ENCODE peak calls at places on chromosomes 16 and 17, in six cellular contexts. W, N, R, H, L and F are unnamed samples.

GRCh38 chr16:13153696-13154095 is 252.3 kb downstream of the SHISA9 start:
- DNase-seq in N (no peak), L (no peak), W (no peak), R (no peak), H (no peak), F (no peak)

GRCh38 chr17:74228326-74228978 is 15.1 kb downstream of the TTYH2 start:
- DNase-seq in L (no peak), W (no peak), R (no peak), H (no peak), N (no peak), F (no peak)

GRCh38 chr16:61030616-61031015 is 1005.6 kb downstream of the CDH8 start:
- DNase-seq in W (no peak), H (no peak), N (no peak), R (no peak), L (no peak), F (no peak)

GRCh38 chr17:19719365-19720209 is 3.2 kb upstream of the SLC47A2 start:
- DNase-seq in R (no peak), H (no peak), N (no peak), L (no peak), W (peak; percentile 82), F (peak; percentile 84)

GRCh38 chr17:39928868-39929651 is 1.5 kb downstream of the LRRC3C start:
- DNase-seq in W (no peak), N (no peak), L (peak; percentile 77), H (no peak), R (no peak), F (peak; percentile 88)

GRCh38 chr17:27747462-27748359 is 52.6 kb downstream of the NOS2 start:
- DNase-seq in R (no peak), N (no peak), W (no peak), L (no peak), H (no peak), F (no peak)

GRCh38 chr17:82440377-82440981 is 10.1 kb downstream of the CYBC1 start:
- DNase-seq in H (no peak), N (no peak), W (no peak), L (no peak), R (no peak), F (no peak)

GRCh38 chr16:15440852-15441251 is 6.5 kb downstream of the BMERB1 start:
- DNase-seq in W (peak; percentile 61), R (no peak), L (no peak), H (no peak), N (no peak), F (peak; percentile 55)

GRCh38 chr17:64024781-64025731 is 4.6 kb upstream of the ICAM2 start:
- DNase-seq in W (peak; percentile 67), H (no peak), R (no peak), L (no peak), N (no peak), F (no peak)

GRCh38 chr16:46638947-46639925 is 18.1 kb upstream of the SHCBP1 start:
- DNase-seq in R (no peak), H (no peak), N (no peak), W (no peak), L (no peak), F (no peak)

GRCh38 chr16:11151156-11151904 is 104.7 kb downstream of the SOCS1 start:
- DNase-seq in L (no peak), H (no peak), N (no peak), W (no peak), R (no peak), F (no peak)

GRCh38 chr16:49986351-49987124 is 38.5 kb upstream of the CNEP1R1 start:
- DNase-seq in R (no peak), H (no peak), N (no peak), W (no peak), L (no peak), F (no peak)

GRCh38 chr17:56292010-56292409 is 138.7 kb downstream of the ANKFN1 start:
- DNase-seq in N (no peak), R (no peak), W (no peak), L (peak; percentile 20), H (no peak), F (peak; percentile 76)

GRCh38 chr16:83187404-83187803 is 560.6 kb downstream of the CDH13 start:
- DNase-seq in R (no peak), H (no peak), L (peak; percentile 34), N (no peak), W (no peak), F (peak; percentile 94)

GRCh38 chr17:7852262-7852670 is 2.6 kb upstream of the TMEM88 start:
- DNase-seq in N (no peak), W (no peak), H (no peak), L (no peak), R (peak; percentile 45), F (no peak)

GRCh38 chr16:28820016-28820415 is 2.8 kb upstream of the ATXN2L start:
- DNase-seq in L (no peak), H (no peak), W (peak; percentile 85), R (no peak), N (no peak), F (no peak)

GRCh38 chr16:85612191-85612800 is 826 bp upstream of the GSE1 start:
- DNase-seq in W (peak; percentile 84), N (no peak), H (peak; percentile 87), L (peak; percentile 61), R (peak; percentile 64), F (peak; percentile 75)
- H3K27ac ChIP-seq in W (peak overlapping the region; percentile 91), N (peak overlapping the region; percentile 47), H (peak overlapping the region; percentile 95), L (peak overlapping the region; percentile 83), R (peak overlapping the region; percentile 64), F (peak overlapping the region; percentile 74)

DNA sequence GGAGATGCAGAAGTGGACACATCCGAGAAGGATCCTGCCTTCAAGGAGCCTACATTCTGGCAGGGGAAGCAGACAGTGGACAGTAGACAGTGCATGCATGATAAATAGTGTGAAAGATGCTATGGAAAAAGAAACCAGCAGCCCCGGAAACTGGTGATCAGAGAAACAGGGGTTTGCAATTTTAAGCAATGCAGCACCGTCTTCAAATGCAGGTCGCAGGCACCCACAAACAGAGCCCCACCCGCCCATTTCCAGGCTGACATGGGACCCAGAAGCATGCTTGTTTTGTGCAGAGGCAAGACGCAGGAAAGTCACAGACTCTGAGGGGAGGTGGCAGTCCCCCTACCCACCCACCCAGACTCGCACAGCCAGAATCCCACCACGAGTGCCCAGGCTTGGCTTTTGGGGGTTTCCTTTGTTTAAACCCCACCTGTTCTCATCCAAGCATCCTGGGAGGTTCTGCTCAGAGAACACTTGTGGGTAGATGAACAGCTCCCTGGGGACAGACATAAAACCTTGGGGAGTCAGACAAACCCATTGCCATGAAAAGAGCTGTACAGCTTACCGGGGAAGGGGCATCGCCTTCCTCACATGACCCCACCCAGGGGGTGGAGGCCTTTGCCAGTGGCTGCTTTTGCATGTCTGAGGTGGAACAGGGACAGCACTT is 114.3 kb downstream of the MGAT5B start:
- DNase-seq in H (no peak), R (no peak), L (no peak), N (no peak), W (no peak), F (no peak)
- H3K27ac ChIP-seq in H (no peak overlapping the region), R (no peak overlapping the region), L (no peak overlapping the region), N (no peak overlapping the region), W (peak overlapping the region; percentile 2), F (no peak overlapping the region)

GRCh38 chr17:70319516-70319915 is 150.2 kb downstream of the KCNJ2 start:
- DNase-seq in W (no peak), H (no peak), L (no peak), N (no peak), R (no peak), F (no peak)

GRCh38 chr17:70318061-70318460 is 148.7 kb downstream of the KCNJ2 start:
- DNase-seq in R (no peak), W (no peak), L (no peak), H (no peak), N (no peak), F (no peak)

GRCh38 chr17:70323269-70323668 is 153.9 kb downstream of the KCNJ2 start:
- DNase-seq in R (no peak), N (no peak), H (no peak), L (no peak), W (no peak), F (no peak)

GRCh38 chr17:70321388-70321787 is 152.1 kb downstream of the KCNJ2 start:
- DNase-seq in L (no peak), W (no peak), N (no peak), R (no peak), H (no peak), F (no peak)

DNA sequence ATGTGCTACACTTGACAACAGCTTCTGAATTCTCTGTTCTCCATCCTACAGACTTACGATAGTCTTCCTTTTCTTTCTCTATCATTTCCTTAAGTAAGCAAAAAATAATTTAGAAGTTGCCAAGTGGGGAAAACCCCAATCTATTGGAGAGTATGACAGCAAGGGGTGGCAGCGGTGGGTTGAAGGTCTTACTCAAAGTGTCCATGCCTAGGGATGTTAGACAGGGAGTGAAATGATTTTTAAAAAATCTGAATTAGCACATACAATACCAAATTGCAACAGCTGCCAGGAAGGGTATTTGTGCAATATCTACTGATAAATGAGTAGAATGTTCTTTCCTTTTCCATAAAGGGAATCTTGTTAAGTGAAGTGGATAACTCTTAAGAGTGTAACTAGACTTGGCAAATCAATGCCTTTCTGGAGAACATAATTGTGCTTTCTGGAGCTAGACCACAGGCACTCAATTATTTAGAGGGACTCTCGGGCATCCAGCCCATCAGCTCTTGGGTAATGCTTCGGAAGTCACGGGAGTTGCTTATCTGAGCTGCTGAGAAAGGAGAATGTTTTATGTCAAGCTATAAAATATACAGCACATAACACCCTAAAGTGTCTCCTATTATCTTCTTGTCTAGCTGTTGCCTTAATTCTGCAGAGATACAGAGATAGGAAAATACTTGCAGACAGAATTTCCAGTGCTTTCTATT is 151.5 kb downstream of the KCNJ2 start:
- DNase-seq in L (no peak), N (no peak), R (no peak), H (no peak), W (no peak), F (no peak)
- H3K27ac ChIP-seq in L (no peak overlapping the region), N (no peak overlapping the region), R (no peak overlapping the region), H (no peak overlapping the region), W (no peak overlapping the region), F (no peak overlapping the region)

DNA sequence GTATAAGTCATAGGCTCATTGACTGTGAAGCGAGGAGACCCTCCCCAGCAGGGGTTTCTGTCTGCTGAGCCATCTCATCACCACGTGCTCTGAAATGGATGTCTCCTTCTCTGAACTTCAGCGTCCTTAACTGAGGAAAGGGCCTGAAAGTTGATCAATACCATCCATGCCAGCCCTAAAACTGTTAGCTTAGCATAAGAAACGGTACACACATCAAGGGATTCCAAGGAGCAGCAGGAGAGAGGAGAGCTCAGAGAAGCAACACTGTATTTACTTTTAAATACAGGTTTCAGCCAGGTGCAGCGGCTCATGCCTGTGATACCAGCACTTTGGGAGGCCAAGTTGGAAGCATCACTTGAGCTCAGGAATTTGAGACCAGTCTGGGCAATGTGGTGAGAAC is 248.9 kb upstream of the TNRC6C start:
- DNase-seq in H (no peak), R (no peak), N (no peak), W (no peak), L (no peak), F (no peak)
- H3K27ac ChIP-seq in H (no peak overlapping the region), R (no peak overlapping the region), N (no peak overlapping the region), W (no peak overlapping the region), L (no peak overlapping the region), F (no peak overlapping the region)